ENCODE peak calls at places on chromosomes 1 and 21, in four cellular contexts. K is breast epithelium, A is fibroblast of the aortic adventitia, P is heart right ventricle. L is an unnamed sample.

GRCh38 chr1:215568287-215568692 is 1.2 kb downstream of the KCTD3 start:
- DNase-seq in K (no peak), A (peak), P (no peak), L (peak)

GRCh38 chr1:220241072-220241663 is 31.1 kb downstream of the RAB3GAP2 start:
- DNase-seq in K (no peak), A (no peak), P (no peak), L (no peak)

GRCh38 chr1:244757091-244757939 is 78.1 kb upstream of the COX20 start:
- DNase-seq in K (no peak), A (peak), P (no peak), L (peak)

GRCh38 chr1:156146006-156146748 is 7.2 kb upstream of the SEMA4A start:
- DNase-seq in K (peak), A (peak), P (peak), L (peak)

GRCh38 chr1:197912739-197913494 is 4.3 kb upstream of the LHX9 start:
- DNase-seq in K (no peak), A (no peak), P (no peak), L (no peak)

GRCh38 chr21:20902511-20902910 is 95.7 kb upstream of the NCAM2 start:
- DNase-seq in K (no peak), A (no peak), P (no peak), L (no peak)

GRCh38 chr1:24279590-24280232 is 39.4 kb upstream of the GRHL3 start:
- DNase-seq in K (no peak), A (no peak), P (no peak), L (no peak)

GRCh38 chr1:150322310-150322709 is 977 bp downstream of the PRPF3 start:
- DNase-seq in K (no peak), A (peak), P (no peak), L (peak)

GRCh38 chr1:225644666-225645065 is 8.3 kb downstream of the ENAH start:
- DNase-seq in K (no peak), A (no peak), P (no peak), L (no peak)

GRCh38 chr1:240935921-240936320 is 324.0 kb upstream of the GREM2 start:
- DNase-seq in K (no peak), A (no peak), P (no peak), L (no peak)

GRCh38 chr1:114235956-114236355 is 82.3 kb upstream of the SYT6 start:
- DNase-seq in K (no peak), A (no peak), P (peak), L (no peak)

GRCh38 chr1:19689131-19689757 is 24.6 kb downstream of the HTR6 start:
- DNase-seq in K (no peak), A (no peak), P (no peak), L (no peak)

GRCh38 chr1:175307160-175307559 is 114.6 kb upstream of the KIAA0040 start:
- DNase-seq in K (no peak), A (no peak), P (no peak), L (no peak)

GRCh38 chr1:205920159-205920558 is 23.1 kb downstream of the SLC26A9 start:
- DNase-seq in K (no peak), A (peak), P (peak), L (peak)

GRCh38 chr1:244173765-244174164 is 122.7 kb downstream of the ZBTB18 start:
- DNase-seq in K (no peak), A (peak), P (no peak), L (no peak)

GRCh38 chr1:37940299-37940947 is 6.4 kb downstream of the INPP5B start:
- DNase-seq in K (peak), A (no peak), P (no peak), L (no peak)

GRCh38 chr1:12549106-12549459 is 68.9 kb downstream of the DHRS3 start:
- DNase-seq in K (peak), A (no peak), P (no peak), L (peak)

GRCh38 chr1:201591348-201591747 is 52.4 kb downstream of the NAV1 start:
- DNase-seq in K (no peak), A (no peak), P (no peak), L (no peak)
- H3K4me3 ChIP-seq in K (no peak), A (no peak), P (no peak), L (no peak)

GRCh38 chr1:85344256-85344694 is 67.8 kb upstream of the BCL10 start:
- DNase-seq in K (no peak), A (peak), P (no peak), L (peak)
- TF ChIP-seq CTCF in K (peak), A (peak), P (peak), L (peak)

DNA sequence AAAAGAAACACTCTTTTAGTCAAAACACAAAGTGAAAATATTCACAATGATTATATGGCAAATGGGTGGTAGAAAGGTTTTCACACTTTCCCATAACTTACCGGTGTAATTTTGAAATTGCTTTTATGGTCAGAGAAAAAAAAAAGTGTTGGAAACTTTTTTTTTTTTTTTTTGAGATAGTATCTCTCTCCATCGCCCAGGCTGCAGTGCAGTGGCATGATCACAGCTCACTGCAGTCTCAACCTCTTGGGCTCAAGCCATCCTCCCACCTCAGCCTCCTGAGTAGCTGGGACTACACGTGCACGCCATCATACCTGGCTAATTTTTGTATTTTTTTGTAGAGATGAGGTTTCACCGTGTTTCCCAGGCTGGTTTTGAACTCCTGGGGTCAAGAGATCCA is 3.3 kb downstream of the IFNGR2 start:
- DNase-seq in K (no peak), A (no peak), P (no peak), L (no peak)
- H3K4me3 ChIP-seq in K (no peak), A (no peak), P (peak), L (no peak)

DNA sequence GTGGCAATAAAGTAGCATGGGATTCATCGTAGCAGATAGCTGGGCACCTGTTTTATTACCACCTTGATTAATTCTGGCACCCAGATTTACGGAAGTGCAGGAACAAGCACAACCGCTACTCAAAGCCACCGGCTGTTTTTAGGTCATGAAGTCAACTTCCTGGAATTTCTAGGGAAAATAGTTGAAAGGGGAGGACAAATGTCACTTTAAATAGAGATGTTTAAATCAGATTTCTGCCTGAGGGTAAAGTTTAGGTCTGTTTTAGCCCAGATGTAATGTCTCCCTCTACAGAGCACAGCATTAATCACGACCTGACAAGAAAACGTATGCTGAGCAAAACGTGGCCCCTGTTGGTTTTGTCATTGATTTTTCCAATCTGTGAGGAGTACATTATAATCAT is 8.0 kb downstream of the ADGRL2 start:
- DNase-seq in K (no peak), A (no peak), P (no peak), L (peak)
- TF ChIP-seq CTCF in K (no peak), A (no peak), P (peak), L (peak)

DNA sequence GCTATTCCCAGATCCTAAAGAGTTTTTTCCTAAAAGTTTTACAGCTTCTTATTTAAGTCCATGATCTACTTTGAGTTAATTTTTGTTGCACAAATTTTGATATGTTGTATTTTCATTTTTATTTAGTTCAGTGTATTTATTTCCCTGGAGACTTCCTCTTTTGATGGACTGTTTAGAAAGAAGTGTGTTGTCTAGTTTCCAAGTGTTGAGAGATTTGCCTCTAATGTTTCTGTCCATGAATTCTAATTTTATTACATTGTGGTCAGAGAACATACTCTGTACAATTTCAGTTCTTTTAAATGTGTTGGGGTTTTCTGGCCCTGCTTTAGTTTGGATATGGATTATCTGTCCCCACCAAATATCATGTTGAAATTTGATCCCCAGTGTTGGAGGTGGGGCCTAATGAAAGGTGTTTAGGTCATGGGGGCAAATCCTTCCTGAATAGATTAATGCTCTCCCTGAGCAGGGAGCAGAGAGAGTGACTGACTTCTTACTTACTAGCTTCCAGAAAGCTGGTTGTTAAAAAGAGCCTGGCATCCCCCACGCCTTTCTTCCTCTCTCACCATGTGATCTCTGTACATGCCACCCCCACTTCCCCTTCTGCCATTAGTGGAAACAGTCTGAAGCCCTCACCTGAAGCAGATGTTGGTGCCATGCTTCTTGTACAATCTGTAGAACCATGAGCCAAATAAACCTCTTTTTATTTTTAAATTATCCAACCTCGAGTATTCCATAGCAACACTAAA is 4.6 kb downstream of the CHD1L start:
- DNase-seq in K (no peak), A (no peak), P (no peak), L (no peak)
- H3K4me3 ChIP-seq in K (no peak), A (no peak), P (no peak), L (no peak)

GRCh38 chr1:47972864-47973437 is 24.2 kb downstream of the TRABD2B start:
- DNase-seq in K (no peak), A (no peak), P (no peak), L (no peak)
- TF ChIP-seq CTCF in K (no peak), A (no peak), P (peak), L (peak)

L was measured in choroid plexus epithelial cell.